ENCODE peak calls at places on chromosomes 2 and 18, in seven cellular contexts. J is CD8-positive, alpha-beta memory T cell; M is pancreas; O is breast epithelium; P is uterus; R is lower lobe of right lung; D is CD4-positive, alpha-beta T cell. T is an unnamed sample.

GRCh38 chr2:238326801-238327365 is 6.6 kb downstream of the TRAF3IP1 start:
- DNase-seq in J (no peak), M (no peak), O (no peak), P (no peak), R (no peak), D (no peak), T (no peak)

GRCh38 chr2:143261986-143262784 is 133.0 kb downstream of the ARHGAP15 start:
- DNase-seq in J (peak), M (no peak), O (no peak), P (no peak), R (peak), D (peak), T (no peak)

GRCh38 chr18:72868666-72869661 is 1.2 kb upstream of the NETO1 start:
- DNase-seq in J (no peak), M (no peak), O (no peak), P (no peak), R (no peak), D (no peak), T (peak)

GRCh38 chr2:10864888-10865551 is 46.7 kb upstream of the KCNF1 start:
- DNase-seq in J (peak), M (no peak), O (no peak), P (no peak), R (no peak), D (no peak), T (no peak)

GRCh38 chr2:20137131-20137571 is 85.7 kb upstream of the LAPTM4A start:
- DNase-seq in J (no peak), M (no peak), O (no peak), P (no peak), R (no peak), D (no peak), T (no peak)

GRCh38 chr18:46332956-46333355 is 228.8 kb downstream of the HAUS1 start:
- DNase-seq in J (no peak), M (peak), O (no peak), P (no peak), R (no peak), D (no peak), T (no peak)

GRCh38 chr2:191114403-191114886 is 36.3 kb downstream of the STAT4 start:
- DNase-seq in J (peak), M (no peak), O (no peak), P (no peak), R (no peak), D (peak), T (no peak)

GRCh38 chr2:72750977-72751639 is 74.7 kb downstream of the EXOC6B start:
- DNase-seq in J (no peak), M (no peak), O (no peak), P (no peak), R (no peak), D (no peak), T (no peak)

GRCh38 chr2:196370386-196370785 is 199.0 kb upstream of the STK17B start:
- DNase-seq in J (no peak), M (no peak), O (no peak), P (no peak), R (no peak), D (no peak), T (no peak)

GRCh38 chr2:99754215-99754614 is 264.4 kb upstream of the REV1 start:
- DNase-seq in J (no peak), M (no peak), O (no peak), P (no peak), R (no peak), D (no peak), T (no peak)

GRCh38 chr18:48946329-48946835 is 4.4 kb downstream of the SMAD7 start:
- DNase-seq in J (no peak), M (peak), O (no peak), P (no peak), R (no peak), D (no peak), T (no peak)

GRCh38 chr2:206392118-206392517 is 51.2 kb upstream of the ADAM23 start:
- DNase-seq in J (no peak), M (no peak), O (no peak), P (no peak), R (no peak), D (no peak), T (no peak)

GRCh38 chr2:238916176-238916874 is 68.4 kb downstream of the TWIST2 start:
- DNase-seq in J (no peak), M (no peak), O (peak), P (peak), R (no peak), D (no peak), T (no peak)

GRCh38 chr18:49961271-49961670 is 147.9 kb upstream of the ACAA2 start:
- DNase-seq in J (no peak), M (no peak), O (no peak), P (no peak), R (no peak), D (no peak), T (no peak)

GRCh38 chr18:36578871-36579270 is 249.9 kb downstream of the TPGS2 start:
- DNase-seq in J (no peak), M (no peak), O (no peak), P (no peak), R (no peak), D (no peak), T (no peak)

GRCh38 chr2:210286123-210286680 is 28.8 kb downstream of the MYL1 start:
- DNase-seq in J (no peak), M (no peak), O (no peak), P (no peak), R (no peak), D (no peak), T (no peak)

GRCh38 chr18:47669815-47670214 is 260.6 kb downstream of the SMAD2 start:
- DNase-seq in J (no peak), M (no peak), O (no peak), P (no peak), R (no peak), D (no peak), T (no peak)

GRCh38 chr2:186950694-186951093 is 101.7 kb upstream of the ZSWIM2 start:
- DNase-seq in J (no peak), M (no peak), O (no peak), P (no peak), R (no peak), D (no peak), T (no peak)

DNA sequence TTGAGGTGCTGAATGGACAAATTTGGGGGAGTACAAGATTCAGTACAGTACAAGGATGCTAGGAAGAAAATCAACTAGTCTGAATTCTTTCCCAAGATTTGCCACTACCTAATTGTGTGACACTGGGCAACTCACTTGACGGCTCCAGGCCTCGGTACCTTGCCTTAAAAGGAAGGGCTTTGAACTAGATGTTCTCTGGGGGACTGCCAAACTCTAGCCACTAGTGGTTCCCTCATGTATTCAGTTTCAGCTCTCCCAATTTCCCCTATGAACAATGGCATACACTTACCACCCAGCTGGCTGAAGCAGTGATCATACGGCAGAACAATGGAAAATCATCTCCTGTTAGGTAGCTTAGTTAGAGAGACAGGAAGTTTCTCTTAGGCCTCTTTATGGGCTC is 73.4 kb downstream of the VWC2L start:
- DNase-seq in J (no peak), M (no peak), O (no peak), P (no peak), R (no peak), D (no peak), T (no peak)
- H3K27ac ChIP-seq in J (no peak), M (no peak), O (no peak), P (no peak), R (no peak), D (no peak), T (no peak)

DNA sequence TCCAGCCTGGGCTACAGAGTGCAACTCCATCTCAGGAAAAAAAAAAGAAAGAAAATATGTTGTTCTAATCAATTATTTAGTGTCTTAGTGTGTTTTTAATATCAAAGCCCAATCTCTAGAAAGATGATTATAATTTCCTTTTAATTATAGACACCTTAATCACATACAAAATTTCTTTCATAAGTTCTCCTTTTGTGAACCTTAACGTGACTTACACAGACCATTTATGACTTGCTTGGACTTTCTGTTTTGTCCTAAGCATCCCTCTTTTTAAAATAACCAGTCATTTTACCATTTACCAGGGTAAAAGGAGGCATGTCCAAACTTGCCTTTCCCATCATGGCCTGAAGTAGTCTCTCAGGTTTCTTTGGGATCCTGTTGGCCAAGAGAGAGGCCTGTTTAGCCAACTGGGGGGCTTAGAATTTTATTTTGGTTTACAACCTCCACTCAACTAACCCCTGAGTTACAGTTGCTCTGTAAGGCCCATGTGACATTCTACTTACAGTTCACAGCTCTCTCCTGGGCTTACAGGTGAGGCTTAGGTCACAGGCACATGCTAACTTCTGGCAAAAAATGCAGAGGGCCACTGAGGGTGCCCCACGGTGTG is 23.9 kb upstream of the GPR155 start:
- DNase-seq in J (no peak), M (no peak), O (no peak), P (no peak), R (no peak), D (no peak), T (no peak)
- H3K27ac ChIP-seq in J (no peak), M (no peak), O (no peak), P (no peak), R (no peak), D (no peak), T (no peak)

GRCh38 chr2:159501743-159502142 is 114.6 kb downstream of the BAZ2B start:
- DNase-seq in J (no peak), M (no peak), O (no peak), P (no peak), R (no peak), D (no peak), T (no peak)

GRCh38 chr2:159497857-159498256 is 118.5 kb downstream of the BAZ2B start:
- DNase-seq in J (no peak), M (no peak), O (no peak), P (no peak), R (no peak), D (no peak), T (no peak)

GRCh38 chr2:159497256-159497655 is 119.1 kb downstream of the BAZ2B start:
- DNase-seq in J (no peak), M (no peak), O (no peak), P (no peak), R (no peak), D (no peak), T (no peak)
- H3K27ac ChIP-seq in J (no peak), M (peak), O (peak), P (no peak), R (peak), D (no peak), T (no peak)

GRCh38 chr2:69796199-69796598 is 33.3 kb upstream of the GMCL1 start:
- DNase-seq in J (no peak), M (no peak), O (no peak), P (no peak), R (no peak), D (no peak), T (no peak)

GRCh38 chr2:69798466-69798908 is 31.0 kb upstream of the GMCL1 start:
- DNase-seq in J (no peak), M (no peak), O (no peak), P (peak), R (no peak), D (no peak), T (no peak)

GRCh38 chr2:69797836-69798465 is 31.5 kb upstream of the GMCL1 start:
- DNase-seq in J (no peak), M (no peak), O (no peak), P (no peak), R (no peak), D (no peak), T (no peak)

GRCh38 chr2:69798909-69799526 is 30.4 kb upstream of the GMCL1 start:
- DNase-seq in J (no peak), M (no peak), O (no peak), P (peak), R (no peak), D (no peak), T (no peak)

GRCh38 chr2:69797235-69797634 is 32.2 kb upstream of the GMCL1 start:
- DNase-seq in J (no peak), M (no peak), O (no peak), P (no peak), R (no peak), D (no peak), T (no peak)
- H3K27ac ChIP-seq in J (no peak), M (peak), O (no peak), P (peak), R (no peak), D (no peak), T (no peak)

DNA sequence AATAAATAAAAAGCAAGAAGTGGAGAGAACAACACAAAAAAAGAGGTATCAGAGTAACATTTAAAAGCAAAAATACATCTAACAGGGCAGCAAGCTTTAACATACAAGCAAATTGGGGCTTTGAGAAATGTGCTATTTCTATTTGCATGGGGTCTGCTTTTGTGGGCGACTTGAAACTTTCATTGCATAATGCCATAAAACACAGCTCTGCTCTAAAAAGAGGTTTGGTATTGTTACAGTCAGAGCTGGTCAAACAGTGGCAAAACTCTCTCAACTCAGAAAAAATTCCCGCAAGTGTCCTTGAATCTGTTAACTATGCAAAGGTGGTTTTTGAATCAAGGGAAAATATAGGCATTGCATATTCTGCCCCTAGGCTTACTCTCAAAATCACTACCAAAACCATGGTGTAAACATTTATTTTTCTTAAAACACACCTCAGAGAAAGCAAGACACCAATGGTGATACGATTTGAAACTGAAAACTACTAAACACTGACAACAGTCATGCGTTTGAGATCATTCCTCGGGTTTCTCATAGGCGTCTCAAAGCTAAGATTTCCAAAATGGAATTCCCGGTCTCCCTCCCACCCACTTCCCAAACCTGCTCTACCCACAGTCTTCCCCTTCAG is 45.5 kb downstream of the RNF152 start:
- DNase-seq in J (no peak), M (no peak), O (no peak), P (no peak), R (no peak), D (no peak), T (no peak)
- H3K27ac ChIP-seq in J (no peak), M (no peak), O (no peak), P (no peak), R (no peak), D (no peak), T (no peak)

GRCh38 chr2:220506466-220506865 is 879.0 kb downstream of the SLC4A3 start:
- DNase-seq in J (no peak), M (no peak), O (no peak), P (no peak), R (no peak), D (no peak), T (no peak)
- H3K27ac ChIP-seq in J (no peak), M (no peak), O (no peak), P (no peak), R (no peak), D (no peak), T (no peak)

GRCh38 chr2:215970425-215970824 is 42.9 kb downstream of the MREG start:
- DNase-seq in J (no peak), M (no peak), O (no peak), P (no peak), R (no peak), D (no peak), T (no peak)

GRCh38 chr2:215971671-215972070 is 41.7 kb downstream of the MREG start:
- DNase-seq in J (no peak), M (no peak), O (no peak), P (no peak), R (no peak), D (no peak), T (no peak)

GRCh38 chr2:215973111-215973792 is 40.1 kb downstream of the MREG start:
- DNase-seq in J (no peak), M (no peak), O (no peak), P (no peak), R (no peak), D (no peak), T (no peak)

GRCh38 chr2:215973954-215974699 is 39.2 kb downstream of the MREG start:
- DNase-seq in J (no peak), M (no peak), O (no peak), P (no peak), R (no peak), D (no peak), T (no peak)

GRCh38 chr2:215974700-215975429 is 38.5 kb downstream of the MREG start:
- DNase-seq in J (no peak), M (no peak), O (no peak), P (no peak), R (no peak), D (no peak), T (no peak)
- H3K27ac ChIP-seq in J (no peak), M (no peak), O (peak), P (no peak), R (no peak), D (no peak), T (no peak)